ENCODE peak calls at places on chromosomes 11 and 22, in four cellular contexts. U is HCT116, F is HepG2, W is K562. G is an unnamed sample.

GRCh38 chr11:64888761-64889511 is 10.5 kb upstream of the EHD1 start:
- DNase-seq in W (peak), U (no peak), F (peak), G (no peak)

GRCh38 chr11:44959064-44959463 is 8.4 kb upstream of the TP53I11 start:
- DNase-seq in W (no peak), U (no peak), F (no peak), G (no peak)

GRCh38 chr22:17217179-17217578 is 2.1 kb downstream of the ADA2 start:
- DNase-seq in U (no peak), W (no peak), F (no peak), G (no peak)

GRCh38 chr11:104134760-104135159 is 29.2 kb downstream of the PDGFD start:
- DNase-seq in U (no peak), F (no peak), W (no peak), G (no peak)

GRCh38 chr11:68579455-68579854 is 104.9 kb upstream of the GAL start:
- DNase-seq in F (no peak), U (no peak), W (no peak), G (peak)

GRCh38 chr11:32586576-32587190 is 3.1 kb downstream of the EIF3M start:
- DNase-seq in F (peak), W (peak), U (peak), G (no peak)

GRCh38 chr11:69841859-69842698 is 22.9 kb upstream of the FGF3 start:
- DNase-seq in F (no peak), W (peak), U (peak), G (no peak)

GRCh38 chr22:37020192-37020479 is 594 bp downstream of the MPST start:
- DNase-seq in U (peak), W (peak), F (no peak), G (no peak)

GRCh38 chr11:44235765-44236201 is 74.2 kb downstream of the ALX4 start:
- DNase-seq in F (no peak), U (no peak), W (no peak), G (no peak)

GRCh38 chr11:116606060-116606459 is 166.7 kb downstream of the BUD13 start:
- DNase-seq in F (no peak), U (no peak), W (no peak), G (no peak)

GRCh38 chr11:34029176-34029575 is 22.4 kb upstream of the CAPRIN1 start:
- DNase-seq in W (no peak), F (no peak), U (no peak), G (no peak)

GRCh38 chr22:35841907-35842518 is 124.3 kb downstream of the APOL5 start:
- DNase-seq in F (no peak), W (no peak), U (no peak), G (no peak)

GRCh38 chr11:26332572-26332915 is 614 bp downstream of the ANO3 start:
- DNase-seq in F (no peak), W (no peak), U (no peak), G (no peak)

GRCh38 chr22:40323681-40324083 is 22.6 kb upstream of the ADSL start:
- DNase-seq in F (no peak), U (no peak), W (no peak), G (no peak)

GRCh38 chr22:40345271-40345670 is 1.0 kb upstream of the ADSL start:
- DNase-seq in W (no peak), F (no peak), U (no peak), G (no peak)

GRCh38 chr11:78465169-78465942 is 47.7 kb upstream of the GAB2 start:
- DNase-seq in F (no peak), W (no peak), U (no peak), G (no peak)

GRCh38 chr11:9594267-9595046 is 21.0 kb downstream of the WEE1 start:
- DNase-seq in U (no peak), F (no peak), W (no peak), G (no peak)

GRCh38 chr11:9344046-9344680 is 29.8 kb upstream of the TMEM41B start:
- DNase-seq in W (no peak), F (peak), U (no peak), G (no peak)

GRCh38 chr11:68840661-68841653 is 759 bp downstream of the CPT1A start:
- DNase-seq in F (no peak), W (peak), U (no peak), G (no peak)

GRCh38 chr11:63775221-63775620 is 6.6 kb upstream of the ZFTA start:
- DNase-seq in U (no peak), F (no peak), W (no peak), G (no peak)

GRCh38 chr11:125330462-125331325 is 165.4 kb downstream of the FEZ1 start:
- DNase-seq in U (no peak), W (no peak), F (no peak), G (no peak)
- TF ChIP-seq TCF7L2 in U (no peak), W (no peak), F (no peak), G (no peak)

GRCh38 chr11:128622137-128622523 is 34.8 kb upstream of the ETS1 start:
- DNase-seq in F (no peak), U (no peak), W (no peak), G (no peak)

GRCh38 chr11:128621491-128622136 is 34.3 kb upstream of the ETS1 start:
- DNase-seq in W (no peak), U (no peak), F (no peak), G (no peak)

GRCh38 chr11:128620306-128621175 is 33.2 kb upstream of the ETS1 start:
- DNase-seq in U (no peak), F (no peak), W (no peak), G (no peak)

GRCh38 chr11:128616158-128616557 is 28.8 kb upstream of the ETS1 start:
- DNase-seq in U (no peak), F (no peak), W (no peak), G (no peak)

DNA sequence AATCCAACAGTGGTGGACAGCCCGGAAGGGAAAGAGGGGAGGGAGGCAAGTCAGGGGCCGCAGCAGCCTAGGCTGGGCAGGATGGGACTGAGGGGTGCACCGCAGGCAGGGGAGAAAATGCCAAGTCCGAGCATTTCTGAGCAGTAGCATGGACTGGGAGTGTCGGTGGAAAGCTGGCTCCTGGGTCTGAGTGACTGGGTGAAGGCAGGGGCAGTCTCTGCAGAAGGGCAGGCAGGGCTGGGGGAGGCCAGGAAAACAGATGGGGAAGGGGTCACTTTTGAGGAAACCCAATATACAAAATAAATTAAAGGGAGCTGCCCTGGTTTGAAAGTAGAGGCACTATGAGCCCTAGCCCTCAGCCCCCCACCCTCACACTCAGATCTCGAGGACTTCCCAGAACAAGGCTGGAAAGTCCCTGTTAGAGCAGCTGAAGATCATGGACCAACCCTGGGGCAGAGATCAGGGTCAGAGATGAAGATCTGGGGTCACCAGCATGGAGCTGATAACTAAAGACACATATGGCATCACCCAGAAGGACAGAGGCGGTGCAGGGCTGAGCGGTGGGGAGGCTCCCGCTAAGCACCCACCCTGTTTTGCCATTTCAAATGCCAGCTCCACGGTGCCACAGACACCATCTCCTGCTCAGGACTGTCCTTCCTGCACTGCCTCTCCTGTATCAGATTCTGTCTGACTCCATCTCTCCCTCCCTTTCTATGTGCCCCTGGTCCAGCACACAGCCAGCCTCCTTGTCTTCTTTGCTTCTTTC is 32.4 kb upstream of the ETS1 start:
- DNase-seq in U (no peak), F (no peak), W (no peak), G (no peak)
- H3K27ac ChIP-seq in U (no peak), F (no peak), W (no peak), G (no peak)

GRCh38 chr11:118845369-118845768 is 38.3 kb upstream of the CXCR5 start:
- DNase-seq in U (no peak), W (peak), F (no peak), G (no peak)
- TF ChIP-seq TCF7L2 in U (no peak), W (no peak), F (no peak), G (no peak)

DNA sequence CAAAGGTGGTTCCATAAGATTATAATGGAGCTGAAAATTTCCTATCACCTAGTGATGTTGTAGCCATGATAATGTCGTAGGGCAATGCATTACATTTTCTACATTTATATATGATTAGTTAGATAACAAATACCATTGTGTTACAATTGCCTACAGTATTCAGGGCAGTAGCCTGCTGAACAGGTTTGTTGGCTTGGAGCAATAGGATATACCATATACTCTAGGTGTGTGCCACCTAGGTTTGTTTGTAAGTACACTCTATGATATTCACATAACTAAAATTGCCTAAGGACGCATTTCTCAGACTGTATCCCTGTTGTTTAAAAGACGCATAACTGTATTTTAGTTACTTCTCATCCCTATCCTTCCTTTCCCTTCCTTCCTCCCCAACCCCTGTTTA is 13.6 kb downstream of the PLEKHB1 start:
- DNase-seq in W (no peak), F (no peak), U (no peak), G (no peak)
- H3K27ac ChIP-seq in W (no peak), F (no peak), U (no peak), G (no peak)

GRCh38 chr22:47163481-47163875 is 401.0 kb downstream of the TBC1D22A start:
- DNase-seq in W (no peak), U (no peak), F (no peak), G (no peak)
- TF ChIP-seq TCF7L2 in W (no peak), U (no peak), F (no peak), G (no peak)

GRCh38 chr11:113387605-113388211 is at the start of gene ANKK1:
- DNase-seq in U (peak), F (no peak), W (no peak), G (no peak)
- H3K27ac ChIP-seq in U (no peak), F (no peak), W (no peak), G (no peak)

GRCh38 chr11:130002352-130002845 is at the start of gene PRDM10:
- DNase-seq in F (peak), U (peak), W (peak), G (no peak)
- TF ChIP-seq TCF7L2 in F (no peak), U (no peak), W (peak), G (peak)

GRCh38 chr11:124238512-124238911 is 2.4 kb upstream of the OR8G1 start:
- DNase-seq in U (no peak), F (no peak), W (no peak), G (no peak)

DNA sequence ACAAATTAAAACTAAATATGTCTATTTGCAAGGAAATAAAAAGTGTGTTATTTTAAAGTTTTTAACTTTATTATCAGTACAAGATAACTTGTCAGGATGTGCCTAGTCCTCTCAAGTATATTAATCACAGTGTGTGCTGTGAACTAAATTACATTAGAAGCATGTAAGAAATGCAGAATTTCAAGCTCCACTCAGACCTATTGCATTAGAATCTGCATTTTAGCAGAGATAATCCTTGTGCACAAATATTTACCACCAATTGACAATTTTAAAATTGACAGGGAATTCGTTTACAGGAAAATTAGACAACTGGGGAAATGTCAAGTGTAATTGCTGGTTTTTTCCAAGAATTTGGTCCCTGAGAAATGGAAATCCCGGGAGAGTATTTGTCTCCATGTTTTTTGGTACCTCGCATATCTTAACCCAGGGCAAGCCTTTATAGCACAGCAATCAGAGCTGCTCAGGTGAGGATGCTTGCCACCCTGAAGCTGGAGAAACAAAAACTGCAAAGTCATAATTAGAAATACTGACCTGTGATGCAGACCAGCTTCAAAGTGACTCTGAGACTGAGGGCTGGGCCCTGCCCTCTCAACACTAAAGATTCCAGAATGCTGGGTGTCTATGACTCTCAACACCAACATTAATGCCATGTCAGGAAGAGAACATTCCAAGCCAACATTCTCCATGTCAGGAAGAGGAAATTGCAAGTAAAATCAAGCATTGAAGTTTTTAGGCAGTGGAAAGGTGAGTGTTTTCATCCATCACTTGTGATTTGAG is at the start of gene OR8G1:
- DNase-seq in W (no peak), U (no peak), F (no peak), G (no peak)
- H3K27ac ChIP-seq in W (no peak), U (no peak), F (no peak), G (no peak)

G was measured in Panc1.